ENCODE peak calls at places on chromosome 2, in ten cellular contexts. L is lung, U is AG04450, E is dorsolateral prefrontal cortex, J is colonic mucosa, B is neural progenitor cell, Z is breast epithelium, F is fibroblast of villous mesenchyme, Q is left ventricle myocardium inferior, X is thyroid gland. S is an unnamed sample.

GRCh38 chr2:127625146-127625943 is 20.6 kb upstream of the GPR17 start:
- DNase-seq in Q (no peak), F (no peak), U (no peak), B (no peak), E (no peak), X (no peak), L (no peak), J (no peak), Z (no peak), S (no peak)

GRCh38 chr2:167450364-167450763 is 562.1 kb downstream of the XIRP2 start:
- DNase-seq in Q (no peak), J (no peak), F (no peak), X (no peak), E (no peak), Z (no peak), B (no peak), L (no peak), U (no peak), S (no peak)

GRCh38 chr2:44838116-44838790 is 103.2 kb upstream of the SIX3 start:
- DNase-seq in F (no peak), J (peak; percentile 8), X (no peak), U (no peak), Z (no peak), L (no peak), Q (no peak), B (no peak), E (no peak), S (no peak)

GRCh38 chr2:69385443-69386151 is 1.4 kb downstream of the GFPT1 start:
- DNase-seq in B (no peak), L (no peak), F (peak; percentile 83), U (no peak), E (no peak), J (peak; percentile 40), X (no peak), Q (no peak), Z (no peak), S (no peak)

GRCh38 chr2:161138429-161138828 is 21.8 kb upstream of the TANK start:
- DNase-seq in X (no peak), U (no peak), J (no peak), B (no peak), F (no peak), L (no peak), E (no peak), Q (no peak), Z (no peak), S (no peak)

GRCh38 chr2:77284353-77284752 is 237.8 kb downstream of the LRRTM4 start:
- DNase-seq in U (no peak), B (no peak), Q (no peak), L (no peak), J (no peak), F (no peak), X (no peak), Z (no peak), E (no peak), S (no peak)

GRCh38 chr2:203501870-203502269 is 33.2 kb downstream of the RAPH1 start:
- DNase-seq in Q (no peak), B (no peak), L (no peak), E (no peak), U (no peak), Z (no peak), J (no peak), X (no peak), F (no peak), S (no peak)

GRCh38 chr2:53424902-53425301 is 342.7 kb upstream of the CHAC2 start:
- DNase-seq in U (no peak), E (no peak), B (no peak), F (no peak), L (no peak), Z (no peak), X (no peak), Q (no peak), J (no peak), S (no peak)

GRCh38 chr2:189751080-189751658 is 11.4 kb downstream of the OSGEPL1 start:
- DNase-seq in L (no peak), E (no peak), F (peak; percentile 39), Z (no peak), Q (no peak), X (no peak), B (peak; percentile 56), U (no peak), J (peak; percentile 46), S (peak; percentile 2)

GRCh38 chr2:216645636-216645950 is 12.4 kb downstream of the IGFBP2 start:
- DNase-seq in Q (no peak), F (no peak), B (no peak), E (no peak), X (peak; percentile 42), J (no peak), U (no peak), Z (no peak), L (no peak), S (no peak)

GRCh38 chr2:47198985-47199451 is 43.9 kb upstream of the STPG4 start:
- DNase-seq in E (no peak), B (no peak), X (no peak), F (peak; percentile 99), Z (no peak), J (no peak), U (peak; percentile 99), L (no peak), Q (no peak), S (peak; percentile 100)

GRCh38 chr2:218130373-218130772 is 4.5 kb downstream of the CXCR2 start:
- DNase-seq in J (no peak), Q (no peak), E (no peak), Z (no peak), X (no peak), U (no peak), F (no peak), B (no peak), L (no peak), S (no peak)

GRCh38 chr2:218129756-218130155 is 3.9 kb downstream of the CXCR2 start:
- DNase-seq in F (no peak), L (no peak), Z (no peak), B (no peak), X (no peak), Q (no peak), U (no peak), E (no peak), J (no peak), S (no peak)

GRCh38 chr2:218127929-218128455 is 2.2 kb downstream of the CXCR2 start:
- DNase-seq in L (no peak), U (no peak), Z (no peak), B (no peak), J (no peak), X (no peak), E (no peak), F (no peak), Q (no peak), S (no peak)

GRCh38 chr2:218130822-218131221 is 5.0 kb downstream of the CXCR2 start:
- DNase-seq in J (no peak), Z (no peak), B (no peak), X (no peak), E (no peak), U (no peak), Q (no peak), L (no peak), F (no peak), S (no peak)

GRCh38 chr2:218128781-218129478 is 3.1 kb downstream of the CXCR2 start:
- DNase-seq in B (no peak), L (no peak), X (no peak), E (no peak), Z (no peak), F (no peak), J (no peak), U (no peak), Q (no peak), S (no peak)
- H3K4me3 ChIP-seq in B (no peak overlapping the region), L (no peak overlapping the region), X (no peak overlapping the region), E (no peak overlapping the region), Z (no peak overlapping the region), F (no peak overlapping the region), J (no peak overlapping the region), U (no peak overlapping the region), Q (no peak overlapping the region), S (no peak overlapping the region)

GRCh38 chr2:164655750-164656149 is 34.5 kb upstream of the GRB14 start:
- DNase-seq in J (no peak), F (no peak), U (no peak), B (no peak), L (no peak), X (peak; percentile 8), Z (no peak), E (no peak), Q (no peak), S (no peak)
- TF ChIP-seq CTCF in J (no peak), F (no peak), U (no peak), B (peak; percentile 7), L (no peak), X (no peak), Z (no peak), E (no peak), Q (peak; percentile 15), S (no peak)

GRCh38 chr2:96089356-96090180 is 26.8 kb downstream of the ADRA2B start:
- DNase-seq in J (peak; percentile 15), F (no peak), Q (peak; percentile 66), L (no peak), U (no peak), Z (peak; percentile 40), X (peak; percentile 88), E (peak; percentile 38), B (peak; percentile 44), S (no peak)

GRCh38 chr2:96088340-96089335 is 27.7 kb downstream of the ADRA2B start:
- DNase-seq in U (no peak), X (no peak), E (peak; percentile 31), Q (no peak), F (no peak), B (peak; percentile 1), Z (peak; percentile 41), J (peak; percentile 5), L (no peak), S (no peak)

GRCh38 chr2:96091141-96091710 is 25.1 kb downstream of the ADRA2B start:
- DNase-seq in X (no peak), Z (peak; percentile 35), B (no peak), J (peak; percentile 77), F (no peak), Q (peak; percentile 13), U (no peak), L (no peak), E (peak; percentile 21), S (no peak)

GRCh38 chr2:96090527-96090926 is 25.8 kb downstream of the ADRA2B start:
- DNase-seq in E (no peak), U (no peak), B (no peak), Q (no peak), F (peak; percentile 3), X (no peak), L (no peak), Z (no peak), J (no peak), S (no peak)

DNA sequence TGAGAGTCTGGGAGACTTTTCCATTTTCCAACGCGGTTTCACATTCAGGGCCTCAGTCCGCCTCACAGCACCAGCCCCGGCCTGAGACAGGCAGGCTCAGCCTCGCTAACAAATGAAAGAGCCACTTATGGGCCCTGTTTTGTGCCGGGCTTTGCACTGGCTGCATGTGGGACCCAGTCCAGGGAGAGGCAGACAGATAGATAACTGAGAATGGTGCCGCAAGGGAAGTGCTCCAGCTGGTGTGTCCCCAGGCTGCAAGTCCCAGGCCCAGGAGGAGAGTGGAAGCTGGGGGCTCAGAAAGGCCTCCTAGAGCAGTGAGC is 26.2 kb downstream of the ADRA2B start:
- DNase-seq in F (no peak), B (no peak), Q (peak; percentile 18), U (no peak), Z (no peak), E (peak; percentile 43), L (no peak), X (no peak), J (peak; percentile 16), S (no peak)
- H3K4me3 ChIP-seq in F (no peak overlapping the region), B (no peak overlapping the region), Q (no peak overlapping the region), U (no peak overlapping the region), Z (no peak overlapping the region), E (no peak overlapping the region), L (no peak overlapping the region), X (no peak overlapping the region), J (no peak overlapping the region), S (no peak overlapping the region)

GRCh38 chr2:149431337-149431736 is 101.0 kb downstream of the LYPD6 start:
- DNase-seq in E (no peak), L (no peak), Z (no peak), X (no peak), B (no peak), Q (no peak), U (peak; percentile 7), J (no peak), F (peak; percentile 83), S (no peak)
- TF ChIP-seq CTCF in E (no peak), L (no peak), Z (no peak), X (no peak), B (no peak), Q (no peak), U (no peak), J (no peak), F (no peak), S (no peak)